ENCODE peak calls at places on chromosomes 1 and 21, in six cellular contexts. G, B, O, H, L and I are unnamed samples.

GRCh38 chr1:228273720-228274451 is 66.0 kb downstream of the OBSCN start:
- DNase-seq in G (no peak), O (no peak), B (no peak), L (no peak), H (no peak), I (no peak)

GRCh38 chr1:4838231-4838630 is 183.8 kb downstream of the AJAP1 start:
- DNase-seq in H (no peak), O (no peak), G (no peak), L (no peak), B (no peak), I (no peak)

GRCh38 chr1:81560629-81561028 is 240.1 kb upstream of the ADGRL2 start:
- DNase-seq in H (no peak), L (no peak), B (no peak), G (no peak), O (no peak), I (no peak)

GRCh38 chr1:83905315-83905907 is 93.5 kb downstream of the TTLL7 start:
- DNase-seq in G (peak; percentile 38), L (peak; percentile 8), H (peak; percentile 13), O (no peak), B (no peak), I (peak; percentile 8)

GRCh38 chr1:116919802-116920201 is 10.1 kb downstream of the PTGFRN start:
- DNase-seq in O (no peak), G (no peak), L (no peak), H (no peak), B (peak; percentile 68), I (no peak)

GRCh38 chr1:30450818-30451233 is 272.6 kb downstream of the MATN1 start:
- DNase-seq in O (no peak), B (no peak), L (no peak), G (no peak), H (no peak), I (no peak)

GRCh38 chr1:156823210-156823790 is 6.7 kb upstream of the SH2D2A start:
- DNase-seq in H (no peak), B (no peak), L (no peak), O (no peak), G (no peak), I (no peak)

GRCh38 chr1:108512239-108513071 is 47.4 kb upstream of the EEIG2 start:
- DNase-seq in G (peak; percentile 59), L (peak; percentile 9), B (no peak), O (peak; percentile 12), H (peak; percentile 47), I (no peak)

GRCh38 chr1:172818841-172819527 is 160.1 kb downstream of the FASLG start:
- DNase-seq in H (no peak), O (peak; percentile 52), G (peak; percentile 91), L (peak; percentile 95), B (peak; percentile 29), I (peak; percentile 84)

GRCh38 chr1:233543338-233544255 is 70.3 kb upstream of the KCNK1 start:
- DNase-seq in G (no peak), H (peak; percentile 68), L (no peak), O (peak; percentile 98), B (peak; percentile 24), I (no peak)

GRCh38 chr21:40640427-40640826 is 206.5 kb downstream of the DSCAM start:
- DNase-seq in O (no peak), G (no peak), L (no peak), H (no peak), B (peak; percentile 9), I (no peak)

GRCh38 chr1:156212130-156212529 is 677 bp upstream of the PMF1 start:
- DNase-seq in L (no peak), B (no peak), O (no peak), G (no peak), H (no peak), I (no peak)

GRCh38 chr1:150272379-150272840 is at the start of gene C1orf54:
- DNase-seq in L (no peak), G (no peak), O (peak; percentile 45), H (peak; percentile 45), B (peak; percentile 31), I (no peak)

GRCh38 chr1:151145158-151146071 is 1.0 kb downstream of the SEMA6C start:
- DNase-seq in B (no peak), H (no peak), O (no peak), L (no peak), G (no peak), I (no peak)

GRCh38 chr1:223628233-223628632 is 37.3 kb downstream of the CAPN8 start:
- DNase-seq in G (peak; percentile 59), H (peak; percentile 36), O (peak; percentile 6), B (peak; percentile 54), L (peak; percentile 36), I (peak; percentile 11)

GRCh38 chr1:59126361-59126760 is 170.5 kb upstream of the FGGY start:
- DNase-seq in H (no peak), L (no peak), B (no peak), O (peak; percentile 18), G (no peak), I (no peak)

GRCh38 chr1:31648633-31649032 is 4.0 kb upstream of the PEF1 start:
- DNase-seq in O (peak; percentile 16), G (no peak), H (no peak), L (no peak), B (no peak), I (no peak)

GRCh38 chr1:31645274-31645568 is 545 bp upstream of the PEF1 start:
- DNase-seq in G (no peak), B (no peak), O (no peak), L (no peak), H (no peak), I (no peak)

GRCh38 chr1:31648190-31648589 is 3.5 kb upstream of the PEF1 start:
- DNase-seq in B (no peak), L (no peak), O (no peak), G (no peak), H (no peak), I (no peak)

GRCh38 chr1:31646259-31646960 is 1.7 kb upstream of the PEF1 start:
- DNase-seq in O (no peak), L (no peak), H (no peak), B (no peak), G (no peak), I (no peak)

DNA sequence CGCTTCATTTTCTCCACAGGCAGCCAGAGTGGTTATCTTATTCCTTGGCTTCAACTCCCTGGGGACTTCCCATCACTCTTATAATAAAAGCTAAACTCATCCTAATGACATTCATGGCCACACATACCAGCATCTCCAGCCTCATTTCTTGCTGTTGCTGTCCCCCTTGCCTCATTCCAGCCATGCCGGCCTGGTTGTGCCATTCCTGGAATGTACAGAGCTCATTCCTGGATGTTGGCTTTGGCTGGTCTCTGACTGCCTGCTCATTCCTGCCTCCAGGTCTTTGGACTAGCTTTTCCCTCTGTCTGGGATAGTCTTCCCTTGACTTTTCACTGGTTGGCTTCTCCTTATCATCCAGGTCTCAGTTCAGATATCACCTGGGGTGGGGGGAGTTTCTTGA is 2.4 kb upstream of the PEF1 start:
- DNase-seq in O (peak; percentile 79), B (no peak), G (no peak), H (peak; percentile 93), L (no peak), I (no peak)
- TF ChIP-seq CTCF in O (no peak), B (no peak), G (no peak), H (peak; percentile 54), L (no peak), I (no peak)

GRCh38 chr1:169904834-169905233 is 11.1 kb upstream of the SCYL3 start:
- DNase-seq in O (no peak), H (no peak), B (no peak), L (peak; percentile 56), G (no peak), I (no peak)

GRCh38 chr1:169902750-169903149 is 9.1 kb upstream of the SCYL3 start:
- DNase-seq in O (no peak), L (no peak), G (no peak), H (no peak), B (no peak), I (no peak)

GRCh38 chr1:169909499-169909898 is 15.8 kb upstream of the SCYL3 start:
- DNase-seq in H (no peak), G (no peak), L (no peak), B (no peak), O (no peak), I (no peak)

GRCh38 chr1:169901119-169901518 is 7.4 kb upstream of the SCYL3 start:
- DNase-seq in B (no peak), H (no peak), O (no peak), G (no peak), L (no peak), I (no peak)

GRCh38 chr1:169906938-169907337 is 13.2 kb upstream of the SCYL3 start:
- DNase-seq in G (no peak), H (peak; percentile 56), O (no peak), L (no peak), B (no peak), I (no peak)
- H3K4me3 ChIP-seq in G (no peak overlapping the region), H (no peak overlapping the region), O (no peak overlapping the region), L (no peak overlapping the region), B (no peak overlapping the region), I (no peak overlapping the region)

GRCh38 chr1:5992814-5993552 is 758 bp upstream of the NPHP4 start:
- DNase-seq in L (peak; percentile 21), O (no peak), G (peak; percentile 49), H (no peak), B (no peak), I (peak; percentile 52)

GRCh38 chr1:5993553-5994510 is 1.6 kb upstream of the NPHP4 start:
- DNase-seq in L (peak; percentile 34), O (no peak), B (no peak), H (no peak), G (peak; percentile 37), I (peak; percentile 49)

GRCh38 chr1:5990913-5991783 is 1.1 kb downstream of the NPHP4 start:
- DNase-seq in O (peak; percentile 12), B (peak; percentile 31), G (peak; percentile 49), L (peak; percentile 11), H (peak; percentile 15), I (peak; percentile 51)

GRCh38 chr1:5991784-5992033 is 516 bp downstream of the NPHP4 start:
- DNase-seq in G (no peak), H (no peak), L (no peak), O (no peak), B (peak; percentile 35), I (no peak)

GRCh38 chr1:5992034-5992813 is at the start of gene NPHP4:
- DNase-seq in O (peak; percentile 100), B (peak; percentile 100), G (peak; percentile 100), L (peak; percentile 100), H (peak; percentile 100), I (peak; percentile 99)
- TF ChIP-seq CTCF in O (no peak), B (no peak), G (peak; percentile 18), L (no peak), H (no peak), I (no peak)

GRCh38 chr1:56776581-56776980 is 42.6 kb downstream of the FYB2 start:
- DNase-seq in O (no peak), G (no peak), H (no peak), L (no peak), B (no peak), I (no peak)

GRCh38 chr1:56773341-56774066 is 45.7 kb downstream of the FYB2 start:
- DNase-seq in L (no peak), G (no peak), O (no peak), H (peak; percentile 8), B (no peak), I (no peak)

GRCh38 chr1:56774067-56774609 is 45.1 kb downstream of the FYB2 start:
- DNase-seq in G (no peak), O (no peak), B (no peak), L (no peak), H (no peak), I (no peak)

DNA sequence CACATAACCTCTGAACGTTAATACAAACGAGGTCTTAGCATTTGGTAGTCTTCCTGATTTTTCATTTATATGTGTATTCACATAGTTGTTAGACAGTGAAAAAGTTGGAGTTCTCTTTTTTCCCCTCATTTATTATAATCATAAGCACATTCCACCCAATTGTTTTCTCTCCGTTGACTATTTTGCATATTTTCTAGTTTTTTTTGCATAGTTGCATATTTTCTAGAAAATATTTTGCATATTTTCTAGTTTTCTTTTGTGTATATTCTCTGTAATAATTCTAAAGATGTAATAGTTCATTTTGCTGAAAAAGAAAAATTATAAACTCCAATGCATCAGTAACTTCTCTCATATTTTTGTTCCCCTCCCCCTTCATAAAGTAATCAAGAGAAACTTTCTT is 47.5 kb downstream of the FYB2 start:
- DNase-seq in G (no peak), O (no peak), B (no peak), H (no peak), L (no peak), I (no peak)
- H3K4me3 ChIP-seq in G (no peak overlapping the region), O (no peak overlapping the region), B (no peak overlapping the region), H (no peak overlapping the region), L (no peak overlapping the region), I (no peak overlapping the region)